ENCODE peak calls at places on chromosomes 4 and X, in ten cellular contexts. T is NCI-H146, D is A673, U is bronchial epithelial cell, Q is fibroblast of mammary gland, M is renal cortical epithelial cell, G is RWPE1, B is mesendoderm, S is NCI-H345, X is RWPE2. R is an unnamed sample.
A peak's percentile ranks its signal among the peaks of the same experiment; 100 is the strongest.

GRCh38 chr4:110292994-110293744 is 94.8 kb upstream of the ELOVL6 start:
- DNase-seq in Q (no peak), M (no peak), S (no peak), G (no peak), T (no peak), U (peak; percentile 14), B (peak; percentile 26), X (no peak), D (no peak), R (no peak)

GRCh38 chr4:7364979-7365378 is 69.8 kb downstream of the PSAPL1 start:
- DNase-seq in S (peak; percentile 7), U (no peak), M (no peak), D (no peak), T (no peak), X (peak; percentile 34), G (no peak), Q (no peak), B (no peak), R (no peak)

GRCh38 chr4:171981185-171981584 is 168.0 kb downstream of the GALNTL6 start:
- DNase-seq in T (no peak), U (no peak), Q (no peak), S (no peak), G (no peak), D (no peak), X (no peak), M (peak; percentile 1), B (no peak), R (no peak)

GRCh38 chr4:38320833-38321232 is 343.2 kb upstream of the KLF3 start:
- DNase-seq in X (no peak), T (no peak), S (no peak), D (no peak), U (no peak), B (no peak), G (no peak), M (no peak), Q (no peak), R (no peak)

GRCh38 chr4:81607947-81608346 is 136.2 kb upstream of the RASGEF1B start:
- DNase-seq in T (no peak), U (peak; percentile 72), X (no peak), G (no peak), B (no peak), M (peak; percentile 80), Q (peak; percentile 32), S (no peak), D (no peak), R (no peak)

GRCh38 chrX:20437678-20438077 is 171.0 kb upstream of the RPS6KA3 start:
- DNase-seq in M (no peak), X (no peak), Q (no peak), S (no peak), G (no peak), B (no peak), D (no peak), T (no peak), U (no peak), R (no peak)

GRCh38 chr4:148192526-148192925 is 249.7 kb downstream of the NR3C2 start:
- DNase-seq in B (no peak), X (no peak), M (no peak), T (no peak), S (no peak), Q (no peak), D (peak; percentile 14), U (no peak), G (no peak), R (no peak)

GRCh38 chrX:8867454-8867853 is 66.3 kb upstream of the FAM9A start:
- DNase-seq in U (peak; percentile 17), T (no peak), B (peak; percentile 70), Q (peak; percentile 66), D (no peak), M (peak; percentile 45), S (no peak), X (no peak), G (no peak), R (no peak)

GRCh38 chr4:38621004-38621684 is 42.9 kb upstream of the KLF3 start:
- DNase-seq in D (peak; percentile 43), Q (peak; percentile 76), S (peak; percentile 18), T (peak; percentile 11), G (peak; percentile 84), X (no peak), B (no peak), U (peak; percentile 100), M (peak; percentile 85), R (peak; percentile 97)

GRCh38 chrX:31166416-31166815 is 94.6 kb upstream of the FTHL17 start:
- DNase-seq in D (peak; percentile 53), B (peak; percentile 10), U (no peak), T (no peak), X (no peak), Q (no peak), G (no peak), M (no peak), S (no peak), R (no peak)

GRCh38 chr4:151753056-151753455 is 7.8 kb downstream of the GATB start:
- DNase-seq in U (peak; percentile 97), B (peak; percentile 70), D (no peak), T (no peak), S (no peak), M (peak; percentile 43), G (peak; percentile 77), Q (no peak), X (peak; percentile 77), R (no peak)